ENCODE peak calls at places on chromosomes 2 and 18, in four cellular contexts. U, Y, L and J are unnamed samples.

GRCh38 chr2:189685540-189686229 is 11.2 kb downstream of the ANKAR start:
- DNase-seq in U (no peak), Y (no peak), L (no peak), J (no peak)

GRCh38 chr18:56458770-56459450 is 179.5 kb downstream of the TXNL1 start:
- DNase-seq in U (no peak), Y (no peak), L (no peak), J (no peak)

GRCh38 chr2:34578641-34579040 is 979.5 kb upstream of the FAM98A start:
- DNase-seq in U (no peak), Y (no peak), L (no peak), J (no peak)

GRCh38 chr2:191701696-191702095 is 23.8 kb downstream of the NABP1 start:
- DNase-seq in U (no peak), Y (no peak), L (no peak), J (no peak)

GRCh38 chr2:231699006-231699405 is 9.3 kb upstream of the PTMA start:
- DNase-seq in U (no peak), Y (no peak), L (no peak), J (no peak)

GRCh38 chr2:240960309-240960962 is 38.0 kb upstream of the SNED1 start:
- DNase-seq in U (no peak), Y (no peak), L (peak; percentile 78), J (no peak)

GRCh38 chr2:232444409-232445148 is 11.4 kb upstream of the ALPI start:
- DNase-seq in U (no peak), Y (peak; percentile 86), L (no peak), J (no peak)

GRCh38 chr2:180707867-180708205 is 272.6 kb upstream of the UBE2E3 start:
- DNase-seq in U (no peak), Y (no peak), L (no peak), J (peak; percentile 2)

GRCh38 chr2:43086451-43087221 is 139.8 kb downstream of the ZFP36L2 start:
- DNase-seq in U (no peak), Y (no peak), L (peak; percentile 80), J (no peak)

GRCh38 chr2:55887906-55888625 is 35.5 kb downstream of the EFEMP1 start:
- DNase-seq in U (no peak), Y (no peak), L (no peak), J (no peak)

GRCh38 chr2:40528564-40528963 is 76.7 kb upstream of the SLC8A1 start:
- DNase-seq in U (no peak), Y (no peak), L (no peak), J (no peak)

GRCh38 chr2:63993871-63994270 is 25.4 kb downstream of the VPS54 start:
- DNase-seq in U (no peak), Y (no peak), L (no peak), J (no peak)

GRCh38 chr2:147782521-147782920 is 62.3 kb upstream of the ACVR2A start:
- DNase-seq in U (no peak), Y (no peak), L (no peak), J (no peak)

GRCh38 chr2:159755788-159756187 is 42.2 kb downstream of the CD302 start:
- DNase-seq in U (no peak), Y (peak; percentile 20), L (no peak), J (no peak)

GRCh38 chr2:222976521-222977076 is 75.4 kb upstream of the KCNE4 start:
- DNase-seq in U (no peak), Y (no peak), L (no peak), J (no peak)

GRCh38 chr2:231961349-231962166 is at the start of gene DIS3L2:
- DNase-seq in U (peak; percentile 88), Y (peak; percentile 87), L (peak; percentile 72), J (peak; percentile 83)

GRCh38 chr2:150916997-150917396 is 344.7 kb downstream of the RBM43 start:
- DNase-seq in U (no peak), Y (no peak), L (no peak), J (no peak)

GRCh38 chr18:48428494-48429177 is 19.5 kb upstream of the ZBTB7C start:
- DNase-seq in U (no peak), Y (no peak), L (no peak), J (no peak)

GRCh38 chr2:160169401-160169918 is 30.6 kb downstream of the ITGB6 start:
- DNase-seq in U (no peak), Y (no peak), L (no peak), J (no peak)

GRCh38 chr2:67255933-67256615 is 141.1 kb upstream of the ETAA1 start:
- DNase-seq in U (no peak), Y (no peak), L (no peak), J (no peak)

GRCh38 chr2:67039058-67039457 is 358.1 kb upstream of the ETAA1 start:
- DNase-seq in U (no peak), Y (no peak), L (no peak), J (no peak)

GRCh38 chr18:37667836-37668235 is 102.2 kb upstream of the CELF4 start:
- DNase-seq in U (peak; percentile 35), Y (no peak), L (no peak), J (no peak)

GRCh38 chr2:219073413-219074129 is 12.8 kb upstream of the IHH start:
- DNase-seq in U (peak; percentile 29), Y (peak; percentile 23), L (no peak), J (no peak)

GRCh38 chr18:61865466-61866165 is 27.2 kb downstream of the RNF152 start:
- DNase-seq in U (no peak), Y (no peak), L (no peak), J (no peak)